ENCODE peak calls at places on chromosomes 16 and 17, in seven cellular contexts. Z is cardiac fibroblast, O is AG08395, Q is mucosa of gallbladder, T is epithelial cell of esophagus, J is HepG2, L is GM23248. G is an unnamed sample.

GRCh38 chr17:55709984-55710383 is 12.7 kb downstream of the TMEM100 start:
- DNase-seq in T (no peak), Q (no peak), O (no peak), L (no peak), Z (no peak), J (no peak), G (no peak)

GRCh38 chr17:7445011-7445927 is at the start of gene CHRNB1:
- DNase-seq in L (peak), J (peak), T (peak), Z (peak), O (peak), Q (peak), G (no peak)

GRCh38 chr17:58325289-58325726 is 3.3 kb downstream of the TSPOAP1 start:
- DNase-seq in L (no peak), Q (no peak), O (no peak), T (no peak), Z (no peak), J (no peak), G (peak)

GRCh38 chr17:45889579-45889978 is 4.8 kb upstream of the MAPT start:
- DNase-seq in Q (no peak), L (no peak), Z (no peak), J (no peak), T (no peak), O (no peak), G (no peak)

GRCh38 chr16:74497761-74498160 is 76.5 kb upstream of the CLEC18B start:
- DNase-seq in L (no peak), O (no peak), Q (no peak), Z (no peak), J (no peak), T (no peak), G (no peak)

GRCh38 chr16:56910654-56911539 is 21.0 kb upstream of the HERPUD1 start:
- DNase-seq in Q (peak), Z (peak), L (peak), J (no peak), T (peak), O (peak), G (peak)

GRCh38 chr17:37490638-37491614 is 1.2 kb downstream of the DUSP14 start:
- DNase-seq in T (peak), L (peak), O (peak), J (peak), Q (peak), Z (peak), G (peak)

GRCh38 chr16:89024546-89024945 is 47.5 kb upstream of the CBFA2T3 start:
- DNase-seq in L (no peak), O (no peak), T (no peak), Q (no peak), Z (no peak), J (no peak), G (no peak)

GRCh38 chr17:19456016-19456927 is 45.2 kb downstream of the RNF112 start:
- DNase-seq in Q (no peak), O (no peak), T (no peak), Z (no peak), J (no peak), L (no peak), G (no peak)

GRCh38 chr17:32185875-32186274 is 43.6 kb downstream of the RHOT1 start:
- DNase-seq in L (no peak), Q (no peak), Z (no peak), O (no peak), T (no peak), J (no peak), G (no peak)

GRCh38 chr17:77927777-77928518 is 30.6 kb upstream of the TNRC6C start:
- DNase-seq in T (no peak), Q (no peak), J (no peak), Z (no peak), L (no peak), O (no peak), G (no peak)

GRCh38 chr17:42241871-42242270 is 34.3 kb downstream of the STAT5B start:
- DNase-seq in J (no peak), T (no peak), Z (no peak), Q (no peak), L (no peak), O (no peak), G (no peak)

GRCh38 chr17:1460233-1460632 is 4.2 kb upstream of the CRK start:
- DNase-seq in Q (peak), Z (peak), O (peak), T (peak), J (peak), L (peak), G (no peak)

GRCh38 chr17:46212634-46213435 is 19.6 kb upstream of the KANSL1 start:
- DNase-seq in O (peak), L (peak), Z (peak), T (peak), J (peak), Q (peak), G (peak)

GRCh38 chr17:33242725-33243124 is 50.4 kb downstream of the ASIC2 start:
- DNase-seq in O (no peak), Z (no peak), Q (no peak), T (no peak), J (no peak), L (no peak), G (no peak)

GRCh38 chr17:194844-195602 is 13.6 kb upstream of the DOC2B start:
- DNase-seq in O (no peak), Z (no peak), L (no peak), Q (no peak), T (no peak), J (no peak), G (no peak)

GRCh38 chr16:16150117-16150877 is 73.0 kb downstream of the ABCC6 start:
- DNase-seq in L (peak), J (no peak), T (no peak), Q (peak), O (peak), Z (peak), G (no peak)

GRCh38 chr17:58263773-58264172 is 17.0 kb downstream of the MPO start:
- DNase-seq in T (no peak), J (no peak), Z (no peak), O (no peak), Q (no peak), L (no peak), G (no peak)

GRCh38 chr17:55134486-55135157 is 130.1 kb upstream of the HLF start:
- DNase-seq in O (peak), Q (no peak), L (peak), Z (no peak), J (no peak), T (no peak), G (no peak)

GRCh38 chr17:58370309-58370708 is 18.3 kb upstream of the SUPT4H1 start:
- DNase-seq in O (no peak), L (no peak), T (no peak), Q (no peak), Z (no peak), J (no peak), G (no peak)

GRCh38 chr16:63742150-63742549 is 1379.7 kb downstream of the CDH11 start:
- DNase-seq in J (no peak), L (no peak), Z (no peak), O (no peak), T (no peak), Q (no peak), G (no peak)

GRCh38 chr17:66437466-66438026 is 135.1 kb downstream of the PRKCA start:
- DNase-seq in L (no peak), Q (no peak), Z (peak), T (no peak), J (no peak), O (no peak), G (no peak)

GRCh38 chr17:4673986-4674770 is 29.8 kb downstream of the PELP1 start:
- DNase-seq in O (no peak), T (no peak), J (no peak), L (no peak), Q (no peak), Z (no peak), G (no peak)

GRCh38 chr16:1054660-1055556 is 17.6 kb upstream of the SSTR5 start:
- DNase-seq in Q (peak), L (peak), T (no peak), J (peak), Z (peak), O (peak), G (no peak)

GRCh38 chr17:75830168-75831031 is 13.8 kb downstream of the UNC13D start:
- DNase-seq in Q (no peak), Z (no peak), J (no peak), L (peak), T (no peak), O (no peak), G (no peak)

GRCh38 chr17:49333806-49334205 is 28.2 kb downstream of the ZNF652 start:
- DNase-seq in Q (no peak), J (no peak), Z (peak), L (peak), O (no peak), T (no peak), G (peak)

GRCh38 chr17:4476512-4477070 is 22.1 kb upstream of the SPNS2 start:
- DNase-seq in T (peak), L (no peak), Q (peak), O (no peak), Z (no peak), J (no peak), G (no peak)

G was measured in GF-D8.